ENCODE peak calls at places on chromosomes 7 and 10, in five cellular contexts. I is fibroblast of villous mesenchyme, W is NCI-H2029, G is GM12892, O is thyroid gland. C is an unnamed sample.

GRCh38 chr7:149527414-149527813 is 29.8 kb upstream of the ZNF746 start:
- DNase-seq in G (no peak), O (no peak), I (no peak), W (no peak), C (no peak)

GRCh38 chr7:77910124-77910523 is 111.6 kb downstream of the PHTF2 start:
- DNase-seq in I (no peak), W (no peak), O (no peak), G (no peak), C (no peak)

GRCh38 chr7:71385362-71385761 is 253.4 kb downstream of the GALNT17 start:
- DNase-seq in O (no peak), W (no peak), G (no peak), I (no peak), C (no peak)

GRCh38 chr10:5948999-5949759 is 28.2 kb downstream of the IL15RA start:
- DNase-seq in G (no peak), I (peak), O (no peak), W (no peak), C (no peak)

GRCh38 chr7:100837099-100837836 is 9.9 kb upstream of the EPHB4 start:
- DNase-seq in I (peak), O (peak), G (peak), W (peak), C (peak)

GRCh38 chr7:142188159-142188558 is 69.7 kb downstream of the PRSS58 start:
- DNase-seq in W (no peak), G (no peak), O (no peak), I (no peak), C (no peak)

GRCh38 chr7:148507741-148508285 is 82.8 kb upstream of the C7orf33 start:
- DNase-seq in O (no peak), G (no peak), W (no peak), I (no peak), C (no peak)

GRCh38 chr10:77290528-77291155 is 347.0 kb downstream of the KCNMA1 start:
- DNase-seq in I (peak), O (no peak), G (no peak), W (no peak), C (no peak)

GRCh38 chr7:98165827-98166667 is 45.2 kb upstream of the BHLHA15 start:
- DNase-seq in G (peak), W (peak), I (peak), O (peak), C (peak)

GRCh38 chr10:14092749-14093148 is 238.0 kb downstream of the FRMD4A start:
- DNase-seq in G (no peak), W (no peak), O (peak), I (no peak), C (no peak)

GRCh38 chr10:70747192-70747965 is 37.8 kb downstream of the TBATA start:
- DNase-seq in G (no peak), O (no peak), W (no peak), I (no peak), C (no peak)

GRCh38 chr10:3482200-3482993 is 302.6 kb downstream of the KLF6 start:
- DNase-seq in O (peak), G (no peak), W (no peak), I (peak), C (no peak)

GRCh38 chr7:20440472-20441105 is 109.9 kb downstream of the ITGB8 start:
- DNase-seq in W (no peak), G (no peak), I (peak), O (peak), C (no peak)

GRCh38 chr10:100968037-100968736 is 1.1 kb upstream of the SEMA4G start:
- DNase-seq in W (no peak), I (no peak), G (no peak), O (no peak), C (no peak)

GRCh38 chr10:77970869-77971803 is 44.6 kb upstream of the DLG5 start:
- DNase-seq in I (peak), W (peak), O (peak), G (no peak), C (no peak)

GRCh38 chr7:79182283-79182682 is 271.2 kb downstream of the MAGI2 start:
- DNase-seq in I (peak), G (no peak), O (no peak), W (no peak), C (no peak)

GRCh38 chr10:123213192-123213591 is 59.0 kb downstream of the BUB3 start:
- DNase-seq in W (no peak), G (no peak), O (no peak), I (no peak), C (no peak)

GRCh38 chr10:24947304-24948097 is 4.9 kb downstream of the PRTFDC1 start:
- DNase-seq in O (no peak), G (no peak), W (no peak), I (peak), C (no peak)